ENCODE peak calls at places on chromosomes 11 and 22, in four cellular contexts. Z is uterus, P is lower lobe of right lung, I is pancreas. A is an unnamed sample. For H3K4me1, the result is how much of the 10 kb centered on the place peaks cover.

GRCh38 chr11:120224872-120225371 is 14.1 kb downstream of the OAF start:
- DNase-seq in Z (no peak), P (no peak), I (no peak), A (peak)

GRCh38 chr11:66727883-66728759 is 895 bp downstream of the SPTBN2 start:
- DNase-seq in Z (no peak), P (no peak), I (no peak), A (no peak)

GRCh38 chr11:128625766-128626165 is 38.4 kb upstream of the ETS1 start:
- DNase-seq in Z (no peak), P (no peak), I (no peak), A (no peak)

GRCh38 chr11:115672999-115673411 is 168.8 kb upstream of the CADM1 start:
- DNase-seq in Z (peak), P (no peak), I (no peak), A (peak)

GRCh38 chr11:48006301-48006992 is 26.1 kb downstream of the PTPRJ start:
- DNase-seq in Z (peak), P (no peak), I (no peak), A (no peak)

GRCh38 chr22:27502327-27502726 is 299.2 kb downstream of the MN1 start:
- DNase-seq in Z (no peak), P (no peak), I (no peak), A (no peak)

GRCh38 chr11:118290923-118291322 is 13.6 kb upstream of the CD3E start:
- DNase-seq in Z (no peak), P (no peak), I (peak), A (no peak)

GRCh38 chr11:65506770-65507485 is 8.1 kb downstream of the MALAT1 start:
- DNase-seq in Z (no peak), P (no peak), I (no peak), A (no peak)

GRCh38 chr11:17790453-17790852 is 55.9 kb downstream of the KCNC1 start:
- DNase-seq in Z (no peak), P (no peak), I (no peak), A (no peak)

GRCh38 chr11:46520971-46521745 is 72.7 kb downstream of the AMBRA1 start:
- DNase-seq in Z (no peak), P (no peak), I (no peak), A (no peak)

GRCh38 chr22:39343259-39344045 is 6.3 kb upstream of the SYNGR1 start:
- DNase-seq in Z (peak), P (peak), I (peak), A (peak)

GRCh38 chr11:74639533-74639932 is 47.2 kb downstream of the POLD3 start:
- DNase-seq in Z (no peak), P (no peak), I (no peak), A (no peak)

GRCh38 chr22:42404266-42404665 is 27.9 kb downstream of the NFAM1 start:
- DNase-seq in Z (no peak), P (no peak), I (no peak), A (no peak)

GRCh38 chr22:44289429-44290171 is 23.2 kb downstream of the SHISAL1 start:
- DNase-seq in Z (no peak), P (no peak), I (no peak), A (no peak)

GRCh38 chr11:3989891-3990290 is 104.7 kb upstream of the RRM1 start:
- DNase-seq in Z (no peak), P (no peak), I (no peak), A (no peak)

GRCh38 chr11:86940122-86940777 is 14.9 kb downstream of the FZD4 start:
- DNase-seq in Z (peak), P (no peak), I (peak), A (peak)

GRCh38 chr11:28384418-28384817 is 276.2 kb downstream of the METTL15 start:
- DNase-seq in Z (no peak), P (no peak), I (no peak), A (no peak)

GRCh38 chr11:94593030-94593429 is 25.9 kb downstream of the PIWIL4 start:
- DNase-seq in Z (no peak), P (no peak), I (no peak), A (no peak)

GRCh38 chr11:130585545-130585944 is 137.1 kb downstream of the ADAMTS15 start:
- DNase-seq in Z (no peak), P (no peak), I (no peak), A (no peak)

GRCh38 chr11:78812513-78813293 is 238.0 kb upstream of the NARS2 start:
- DNase-seq in Z (no peak), P (no peak), I (no peak), A (no peak)

GRCh38 chr11:74671520-74672196 is 59.6 kb downstream of the CHRDL2 start:
- DNase-seq in Z (no peak), P (no peak), I (no peak), A (no peak)

GRCh38 chr11:60875856-60876485 is 8.6 kb downstream of the ZP1 start:
- DNase-seq in Z (no peak), P (peak), I (no peak), A (no peak)

GRCh38 chr11:6635082-6635932 is 16.1 kb upstream of the TPP1 start:
- DNase-seq in Z (peak), P (peak), I (no peak), A (peak)

GRCh38 chr11:132427611-132428010 is 1057.2 kb downstream of the NTM start:
- DNase-seq in Z (no peak), P (no peak), I (no peak), A (no peak)
- H3K4me1 ChIP-seq in Z (under half), P (under half), I (under half), A (under half)

GRCh38 chr11:91397134-91397468 is 827.5 kb upstream of the FAT3 start:
- DNase-seq in Z (no peak), P (no peak), I (no peak), A (no peak)

GRCh38 chr11:91396243-91397133 is 828.1 kb upstream of the FAT3 start:
- DNase-seq in Z (no peak), P (no peak), I (no peak), A (no peak)

GRCh38 chr11:91394073-91394717 is 830.4 kb upstream of the FAT3 start:
- DNase-seq in Z (no peak), P (no peak), I (no peak), A (no peak)

GRCh38 chr11:91394718-91395414 is 829.8 kb upstream of the FAT3 start:
- DNase-seq in Z (no peak), P (no peak), I (peak), A (no peak)
- H3K4me3 ChIP-seq in Z (no peak), P (no peak), I (no peak), A (no peak)

DNA sequence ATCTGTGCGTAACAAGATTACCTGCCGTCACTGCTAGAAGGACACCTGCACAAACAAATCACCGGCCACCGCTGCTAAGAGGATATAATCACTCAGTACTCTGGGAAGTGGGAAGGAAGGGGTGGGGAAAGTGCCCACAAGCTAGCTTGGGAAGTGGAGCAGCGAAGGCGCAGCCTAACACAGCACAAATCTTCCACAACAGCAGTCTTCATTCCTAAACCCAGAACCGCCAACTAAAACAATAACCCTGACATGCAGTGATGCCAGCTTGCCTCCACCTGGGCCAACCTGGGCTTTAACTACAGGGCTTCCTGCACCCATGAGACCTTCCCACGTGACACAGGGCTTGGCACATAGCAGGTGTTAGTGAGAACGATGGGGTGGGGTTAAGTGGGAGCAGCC is 5.1 kb downstream of the DGCR2 start:
- DNase-seq in Z (no peak), P (no peak), I (no peak), A (no peak)
- H3K4me1 ChIP-seq in Z (under half), P (half or more), I (under half), A (half or more)

GRCh38 chr22:32788884-32789624 is 12.5 kb upstream of the TIMP3 start:
- DNase-seq in Z (no peak), P (peak), I (no peak), A (no peak)
- H3K4me3 ChIP-seq in Z (no peak), P (no peak), I (no peak), A (no peak)

GRCh38 chr22:37222440-37222971 is 10.2 kb upstream of the SSTR3 start:
- DNase-seq in Z (no peak), P (no peak), I (no peak), A (no peak)
- H3K4me1 ChIP-seq in Z (under half), P (under half), I (under half), A (under half)

GRCh38 chr11:11587122-11587521 is 34.7 kb downstream of the GALNT18 start:
- DNase-seq in Z (no peak), P (no peak), I (no peak), A (no peak)
- H3K4me3 ChIP-seq in Z (no peak), P (no peak), I (no peak), A (no peak)

GRCh38 chr11:15793032-15793996 is 563.0 kb downstream of the SOX6 start:
- DNase-seq in Z (no peak), P (no peak), I (no peak), A (no peak)

GRCh38 chr11:15800121-15800800 is 556.1 kb downstream of the SOX6 start:
- DNase-seq in Z (no peak), P (peak), I (peak), A (peak)

GRCh38 chr11:15801126-15801525 is 555.2 kb downstream of the SOX6 start:
- DNase-seq in Z (no peak), P (no peak), I (no peak), A (no peak)

GRCh38 chr11:15794361-15795150 is 561.8 kb downstream of the SOX6 start:
- DNase-seq in Z (no peak), P (no peak), I (no peak), A (no peak)

GRCh38 chr11:15795378-15795777 is 561.0 kb downstream of the SOX6 start:
- DNase-seq in Z (no peak), P (no peak), I (no peak), A (no peak)
- H3K4me1 ChIP-seq in Z (under half), P (under half), I (under half), A (under half)